ENCODE peak calls at places on chromosomes 4 and X, in six cellular contexts. One of them, this sample, is unnamed.

GRCh38 chrX:2412131-2412530 is 88.6 kb downstream of the DHRSX start:
- DNase-seq in right cardiac atrium: no peak
- DNase-seq in AG09309: no peak
- DNase-seq in tibial nerve: no peak
- DNase-seq in GM23338: no peak
- DNase-seq in coronary artery: no peak
- DNase-seq in this sample: no peak

GRCh38 chrX:39967348-39967747 is 130.4 kb downstream of the BCOR start:
- DNase-seq in right cardiac atrium: no peak
- DNase-seq in AG09309: no peak
- DNase-seq in tibial nerve: no peak
- DNase-seq in GM23338: no peak
- DNase-seq in coronary artery: no peak
- DNase-seq in this sample: no peak

GRCh38 chrX:20233336-20233735 is 33.4 kb downstream of the RPS6KA3 start:
- DNase-seq in right cardiac atrium: no peak
- DNase-seq in AG09309: no peak
- DNase-seq in tibial nerve: no peak
- DNase-seq in GM23338: no peak
- DNase-seq in coronary artery: no peak
- DNase-seq in this sample: no peak

GRCh38 chrX:56248492-56248891 is 16.3 kb downstream of the KLF8 start:
- DNase-seq in right cardiac atrium: peak; percentile 48
- DNase-seq in AG09309: no peak
- DNase-seq in tibial nerve: no peak
- DNase-seq in GM23338: peak; percentile 64
- DNase-seq in coronary artery: no peak
- DNase-seq in this sample: peak; percentile 1

GRCh38 chr4:80362578-80363181 is 27.1 kb downstream of the CFAP299 start:
- DNase-seq in right cardiac atrium: peak; percentile 54
- DNase-seq in AG09309: peak; percentile 5
- DNase-seq in tibial nerve: no peak
- DNase-seq in GM23338: peak; percentile 83
- DNase-seq in coronary artery: no peak
- DNase-seq in this sample: peak; percentile 13

GRCh38 chr4:61520688-61521160 is 320.6 kb downstream of the ADGRL3 start:
- DNase-seq in right cardiac atrium: no peak
- DNase-seq in AG09309: no peak
- DNase-seq in tibial nerve: no peak
- DNase-seq in GM23338: peak; percentile 60
- DNase-seq in coronary artery: no peak
- DNase-seq in this sample: peak; percentile 36

GRCh38 chr4:174999407-174999806 is 81.2 kb downstream of the ADAM29 start:
- DNase-seq in right cardiac atrium: no peak
- DNase-seq in AG09309: peak; percentile 3
- DNase-seq in tibial nerve: no peak
- DNase-seq in GM23338: no peak
- DNase-seq in coronary artery: no peak
- DNase-seq in this sample: peak; percentile 4

GRCh38 chr4:6938758-6939201 is 29.2 kb downstream of the TBC1D14 start:
- DNase-seq in right cardiac atrium: peak; percentile 75
- DNase-seq in AG09309: no peak
- DNase-seq in tibial nerve: no peak
- DNase-seq in GM23338: no peak
- DNase-seq in coronary artery: no peak
- DNase-seq in this sample: no peak

GRCh38 chrX:117038918-117039440 is 576.2 kb upstream of the CT83 start:
- DNase-seq in right cardiac atrium: no peak
- DNase-seq in AG09309: no peak
- DNase-seq in tibial nerve: no peak
- DNase-seq in GM23338: no peak
- DNase-seq in coronary artery: no peak
- DNase-seq in this sample: no peak

GRCh38 chrX:153861733-153862300 is 24.2 kb downstream of the L1CAM start:
- DNase-seq in right cardiac atrium: no peak
- DNase-seq in AG09309: no peak
- DNase-seq in tibial nerve: no peak
- DNase-seq in GM23338: no peak
- DNase-seq in coronary artery: no peak
- DNase-seq in this sample: no peak

DNA sequence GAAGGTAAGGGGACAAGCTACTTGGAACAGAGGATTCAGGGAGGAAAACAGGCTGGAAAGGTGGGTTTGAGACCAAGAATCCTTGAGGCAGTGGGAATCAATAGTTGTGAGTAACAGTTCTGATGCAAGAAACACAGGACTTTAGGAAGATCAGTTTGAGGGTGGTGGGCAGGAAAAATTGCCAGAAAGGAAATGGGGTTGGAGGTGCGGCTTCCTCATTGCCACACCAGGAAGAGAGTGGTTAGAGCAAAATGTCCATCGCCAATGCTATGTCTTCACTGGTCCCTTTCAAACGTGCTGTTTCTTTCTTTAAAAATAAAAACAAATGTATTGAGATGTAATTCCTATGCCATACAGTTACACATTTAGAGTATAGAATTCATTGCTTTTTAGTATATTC is 57.1 kb upstream of the NOCT start:
- DNase-seq in right cardiac atrium: no peak
- DNase-seq in AG09309: no peak
- DNase-seq in tibial nerve: no peak
- DNase-seq in GM23338: no peak
- DNase-seq in coronary artery: no peak
- DNase-seq in this sample: no peak
- H3K4me3 ChIP-seq in right cardiac atrium: no peak overlapping the region
- H3K4me3 ChIP-seq in AG09309: no peak overlapping the region
- H3K4me3 ChIP-seq in tibial nerve: no peak overlapping the region
- H3K4me3 ChIP-seq in GM23338: no peak overlapping the region
- H3K4me3 ChIP-seq in coronary artery: no peak overlapping the region
- H3K4me3 ChIP-seq in this sample: no peak overlapping the region

GRCh38 chr4:5774416-5775056 is 63.5 kb downstream of the EVC start:
- DNase-seq in right cardiac atrium: no peak
- DNase-seq in AG09309: no peak
- DNase-seq in tibial nerve: no peak
- DNase-seq in GM23338: no peak
- DNase-seq in coronary artery: peak; percentile 43
- DNase-seq in this sample: no peak
- H3K4me3 ChIP-seq in right cardiac atrium: no peak overlapping the region
- H3K4me3 ChIP-seq in AG09309: no peak overlapping the region
- H3K4me3 ChIP-seq in tibial nerve: no peak overlapping the region
- H3K4me3 ChIP-seq in GM23338: no peak overlapping the region
- H3K4me3 ChIP-seq in coronary artery: no peak overlapping the region
- H3K4me3 ChIP-seq in this sample: no peak overlapping the region

GRCh38 chr4:3721627-3722026 is 44.6 kb upstream of the ADRA2C start:
- DNase-seq in right cardiac atrium: peak; percentile 3
- DNase-seq in AG09309: no peak
- DNase-seq in tibial nerve: no peak
- DNase-seq in GM23338: no peak
- DNase-seq in coronary artery: no peak
- DNase-seq in this sample: no peak

GRCh38 chr4:3723232-3723642 is 42.9 kb upstream of the ADRA2C start:
- DNase-seq in right cardiac atrium: peak; percentile 19
- DNase-seq in AG09309: no peak
- DNase-seq in tibial nerve: no peak
- DNase-seq in GM23338: no peak
- DNase-seq in coronary artery: no peak
- DNase-seq in this sample: no peak

GRCh38 chr4:3722446-3723231 is 43.5 kb upstream of the ADRA2C start:
- DNase-seq in right cardiac atrium: no peak
- DNase-seq in AG09309: no peak
- DNase-seq in tibial nerve: no peak
- DNase-seq in GM23338: no peak
- DNase-seq in coronary artery: no peak
- DNase-seq in this sample: no peak

GRCh38 chr4:3725936-3726895 is 40.0 kb upstream of the ADRA2C start:
- DNase-seq in right cardiac atrium: peak; percentile 26
- DNase-seq in AG09309: no peak
- DNase-seq in tibial nerve: no peak
- DNase-seq in GM23338: peak; percentile 44
- DNase-seq in coronary artery: no peak
- DNase-seq in this sample: no peak

GRCh38 chr4:3724319-3725231 is 41.6 kb upstream of the ADRA2C start:
- DNase-seq in right cardiac atrium: peak; percentile 27
- DNase-seq in AG09309: no peak
- DNase-seq in tibial nerve: no peak
- DNase-seq in GM23338: peak; percentile 37
- DNase-seq in coronary artery: no peak
- DNase-seq in this sample: no peak
- H3K4me3 ChIP-seq in right cardiac atrium: no peak overlapping the region
- H3K4me3 ChIP-seq in AG09309: no peak overlapping the region
- H3K4me3 ChIP-seq in tibial nerve: no peak overlapping the region
- H3K4me3 ChIP-seq in GM23338: peak overlapping the region; percentile 36
- H3K4me3 ChIP-seq in coronary artery: no peak overlapping the region
- H3K4me3 ChIP-seq in this sample: no peak overlapping the region

DNA sequence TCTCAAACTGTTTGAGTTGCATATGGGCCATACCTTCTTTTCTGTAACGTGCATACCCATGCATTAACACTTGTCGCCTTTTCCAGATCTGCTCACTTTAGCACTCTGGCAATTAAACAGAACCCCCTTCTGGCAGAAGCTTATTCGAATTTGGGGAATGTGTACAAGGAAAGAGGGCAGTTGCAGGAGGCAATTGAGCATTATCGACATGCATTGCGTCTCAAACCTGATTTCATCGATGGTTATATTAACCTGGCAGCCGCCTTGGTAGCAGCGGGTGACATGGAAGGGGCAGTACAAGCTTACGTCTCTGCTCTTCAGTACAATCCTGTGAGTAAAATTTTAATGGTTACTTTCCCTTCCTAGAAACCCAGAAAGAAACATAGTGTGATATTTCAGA is 4.8 kb downstream of the OGT start:
- DNase-seq in right cardiac atrium: no peak
- DNase-seq in AG09309: no peak
- DNase-seq in tibial nerve: no peak
- DNase-seq in GM23338: no peak
- DNase-seq in coronary artery: no peak
- DNase-seq in this sample: no peak
- H3K4me3 ChIP-seq in right cardiac atrium: no peak overlapping the region
- H3K4me3 ChIP-seq in AG09309: no peak overlapping the region
- H3K4me3 ChIP-seq in tibial nerve: no peak overlapping the region
- H3K4me3 ChIP-seq in GM23338: no peak overlapping the region
- H3K4me3 ChIP-seq in coronary artery: peak overlapping the region; percentile 20
- H3K4me3 ChIP-seq in this sample: no peak overlapping the region

DNA sequence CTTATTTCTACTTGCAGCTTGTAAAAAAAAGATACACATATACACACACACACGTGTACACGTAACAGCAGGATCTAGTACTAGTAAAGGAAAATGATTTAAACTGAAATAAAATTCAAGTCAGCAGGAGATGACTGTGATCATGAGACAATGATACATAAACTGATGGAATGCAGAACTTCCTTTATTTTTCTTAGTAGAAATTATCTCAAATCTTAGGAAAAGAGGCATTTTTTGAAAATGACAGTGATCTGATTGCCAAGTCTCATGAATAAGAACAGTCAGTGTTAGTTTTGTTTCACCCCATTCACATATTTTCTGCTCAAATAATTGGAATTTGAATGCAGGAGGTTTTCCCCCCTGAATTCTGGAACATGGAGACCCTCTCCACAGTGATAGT is 11.2 kb downstream of the APBB2 start:
- DNase-seq in right cardiac atrium: no peak
- DNase-seq in AG09309: no peak
- DNase-seq in tibial nerve: no peak
- DNase-seq in GM23338: no peak
- DNase-seq in coronary artery: no peak
- DNase-seq in this sample: no peak
- H3K4me3 ChIP-seq in right cardiac atrium: no peak overlapping the region
- H3K4me3 ChIP-seq in AG09309: no peak overlapping the region
- H3K4me3 ChIP-seq in tibial nerve: no peak overlapping the region
- H3K4me3 ChIP-seq in GM23338: no peak overlapping the region
- H3K4me3 ChIP-seq in coronary artery: peak overlapping the region; percentile 9
- H3K4me3 ChIP-seq in this sample: no peak overlapping the region

GRCh38 chrX:17738737-17739535 is 1.6 kb downstream of the SCML1 start:
- DNase-seq in right cardiac atrium: no peak
- DNase-seq in AG09309: no peak
- DNase-seq in tibial nerve: no peak
- DNase-seq in GM23338: no peak
- DNase-seq in coronary artery: no peak
- DNase-seq in this sample: no peak
- H3K4me3 ChIP-seq in right cardiac atrium: peak overlapping the region; percentile 87
- H3K4me3 ChIP-seq in AG09309: peak overlapping the region; percentile 65
- H3K4me3 ChIP-seq in tibial nerve: peak overlapping the region; percentile 49
- H3K4me3 ChIP-seq in GM23338: peak overlapping the region; percentile 62
- H3K4me3 ChIP-seq in coronary artery: peak overlapping the region; percentile 71
- H3K4me3 ChIP-seq in this sample: peak overlapping the region; percentile 71

GRCh38 chrX:24145340-24146186 is 4.0 kb upstream of the ZFX start:
- DNase-seq in right cardiac atrium: no peak
- DNase-seq in AG09309: peak; percentile 27
- DNase-seq in tibial nerve: no peak
- DNase-seq in GM23338: no peak
- DNase-seq in coronary artery: no peak
- DNase-seq in this sample: peak; percentile 17
- H3K4me3 ChIP-seq in right cardiac atrium: no peak overlapping the region
- H3K4me3 ChIP-seq in AG09309: no peak overlapping the region
- H3K4me3 ChIP-seq in tibial nerve: no peak overlapping the region
- H3K4me3 ChIP-seq in GM23338: no peak overlapping the region
- H3K4me3 ChIP-seq in coronary artery: no peak overlapping the region
- H3K4me3 ChIP-seq in this sample: no peak overlapping the region